ENCODE peak calls at places on chromosomes 13 and 19, in ten cellular contexts. D is mesothelial cell of epicardium, O is GM23338, W is right lobe of liver, H is MM.1S, F is GM10248, J is WERI-Rb-1, R is prostate gland, I is left lung, T is uterus. U is an unnamed sample.

GRCh38 chr13:74288361-74288911 is 154.2 kb upstream of the KLF12 start:
- DNase-seq in D (no peak), O (peak; percentile 46), W (peak; percentile 65), H (peak; percentile 26), F (no peak), J (no peak), R (peak; percentile 21), I (no peak), T (no peak), U (no peak)

GRCh38 chr13:61728468-61728867 is 312.8 kb upstream of the PCDH20 start:
- DNase-seq in D (no peak), O (no peak), W (no peak), H (no peak), F (no peak), J (no peak), R (no peak), I (no peak), T (no peak), U (no peak)

GRCh38 chr19:46990998-46991676 is 28.5 kb upstream of the NPAS1 start:
- DNase-seq in D (no peak), O (peak; percentile 97), W (peak; percentile 86), H (peak; percentile 68), F (peak; percentile 70), J (peak; percentile 79), R (peak; percentile 81), I (peak; percentile 78), T (peak; percentile 90), U (peak; percentile 91)

GRCh38 chr13:44196186-44196751 is 177.4 kb upstream of the SERP2 start:
- DNase-seq in D (no peak), O (no peak), W (no peak), H (no peak), F (no peak), J (no peak), R (no peak), I (no peak), T (no peak), U (no peak)

GRCh38 chr13:29503041-29503837 is 92.2 kb downstream of the SLC7A1 start:
- DNase-seq in D (no peak), O (peak; percentile 71), W (no peak), H (no peak), F (no peak), J (no peak), R (no peak), I (no peak), T (no peak), U (peak; percentile 66)

GRCh38 chr13:76829572-76830327 is 56.5 kb downstream of the KCTD12 start:
- DNase-seq in D (no peak), O (no peak), W (no peak), H (no peak), F (no peak), J (no peak), R (no peak), I (no peak), T (peak; percentile 65), U (no peak)

GRCh38 chr13:30119476-30119875 is 187.9 kb downstream of the KATNAL1 start:
- DNase-seq in D (no peak), O (no peak), W (no peak), H (no peak), F (no peak), J (no peak), R (peak; percentile 48), I (no peak), T (peak; percentile 39), U (no peak)

GRCh38 chr13:71831716-71832115 is 35.3 kb downstream of the DACH1 start:
- DNase-seq in D (no peak), O (peak; percentile 37), W (no peak), H (no peak), F (no peak), J (no peak), R (no peak), I (no peak), T (no peak), U (no peak)

GRCh38 chr13:27476943-27477681 is 26.7 kb upstream of the MTIF3 start:
- DNase-seq in D (no peak), O (no peak), W (no peak), H (peak; percentile 9), F (peak; percentile 57), J (no peak), R (no peak), I (no peak), T (no peak), U (no peak)

DNA sequence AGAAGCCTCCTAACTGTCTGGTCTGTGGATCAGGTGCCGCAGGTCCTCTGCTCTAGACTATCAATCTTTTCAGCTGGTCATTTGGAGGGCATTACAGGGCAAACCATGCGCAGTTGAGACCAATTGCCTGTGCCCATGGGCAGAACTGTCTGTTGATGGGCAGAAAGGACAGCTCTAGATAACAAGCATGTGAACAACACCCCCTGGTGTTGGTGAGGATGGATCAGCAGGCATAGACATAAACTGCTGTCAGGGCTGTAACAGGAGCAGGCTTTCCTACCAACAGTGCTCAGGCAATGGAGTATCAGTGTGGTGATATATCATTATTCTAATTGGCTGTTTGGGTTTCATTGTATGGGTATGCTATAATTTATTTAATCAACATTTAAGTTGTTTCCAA is 104.7 kb upstream of the KL start:
- DNase-seq in D (no peak), O (peak; percentile 64), W (no peak), H (peak; percentile 10), F (peak; percentile 59), J (peak; percentile 48), R (peak; percentile 43), I (no peak), T (no peak), U (peak; percentile 15)
- TF ChIP-seq CTCF in D (no peak), O (peak; percentile 88), W (peak; percentile 34), H (peak; percentile 30), F (peak; percentile 46), J (peak; percentile 72), R (peak; percentile 29), I (no peak), T (peak; percentile 15), U (peak; percentile 66)

GRCh38 chr13:65656740-65657329 is 1573.3 kb downstream of the PCDH9 start:
- DNase-seq in D (no peak), O (peak; percentile 11), W (no peak), H (no peak), F (no peak), J (no peak), R (no peak), I (no peak), T (no peak), U (no peak)
- TF ChIP-seq CTCF in D (peak; percentile 50), O (no peak), W (peak; percentile 47), H (peak; percentile 38), F (peak; percentile 35), J (no peak), R (peak; percentile 28), I (peak; percentile 32), T (no peak), U (peak; percentile 29)

GRCh38 chr19:34669305-34669704 is 7.7 kb downstream of the SCGB2B2 start:
- DNase-seq in D (no peak), O (no peak), W (peak; percentile 68), H (no peak), F (no peak), J (no peak), R (peak; percentile 30), I (no peak), T (no peak), U (no peak)
- TF ChIP-seq CTCF in D (no peak), O (no peak), W (no peak), H (no peak), F (no peak), J (no peak), R (no peak), I (no peak), T (no peak), U (no peak)

DNA sequence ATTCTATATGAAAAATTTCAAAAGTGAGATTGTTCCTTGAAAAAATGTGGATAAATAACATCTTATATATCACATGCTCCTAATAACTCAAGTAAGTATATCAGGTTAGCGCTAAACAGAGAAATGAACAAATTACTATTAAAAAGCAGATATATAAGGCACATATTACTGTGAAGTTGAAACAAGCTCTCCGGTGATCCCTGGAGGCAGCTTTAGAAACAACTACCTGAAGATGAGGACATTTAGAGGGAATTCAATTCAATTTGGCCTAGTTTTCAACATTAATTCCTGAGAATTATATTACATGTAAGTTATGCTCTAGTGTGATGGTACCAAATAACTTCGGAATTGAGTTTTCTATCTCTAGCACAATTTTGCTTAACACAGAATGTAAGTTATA is 1373.6 kb upstream of the SPRY2 start:
- DNase-seq in D (no peak), O (peak; percentile 37), W (no peak), H (no peak), F (no peak), J (no peak), R (no peak), I (no peak), T (no peak), U (no peak)
- TF ChIP-seq CTCF in D (no peak), O (peak; percentile 56), W (no peak), H (no peak), F (no peak), J (no peak), R (no peak), I (no peak), T (no peak), U (no peak)

DNA sequence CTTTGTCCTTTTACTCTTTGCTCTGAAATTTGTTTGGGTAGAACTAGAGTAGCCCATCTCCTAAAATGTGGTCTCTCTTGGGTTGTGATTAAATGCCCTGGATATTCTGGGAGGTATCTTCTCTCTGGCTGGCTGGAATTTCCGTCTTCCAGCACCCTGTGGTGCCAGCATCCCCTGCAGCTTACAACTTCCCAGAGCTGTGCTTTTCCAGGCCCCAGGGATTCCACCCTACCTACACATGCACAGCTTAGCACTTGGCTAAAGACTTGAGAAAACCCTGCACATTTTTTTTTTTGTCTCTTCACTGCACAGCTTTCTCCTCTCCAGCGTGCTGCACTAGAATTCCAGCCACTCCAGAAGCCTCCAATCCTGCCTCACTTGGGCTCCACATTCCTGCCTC is 334.7 kb downstream of the IRS2 start:
- DNase-seq in D (no peak), O (no peak), W (no peak), H (no peak), F (no peak), J (no peak), R (no peak), I (no peak), T (no peak), U (no peak)
- TF ChIP-seq CTCF in D (no peak), O (no peak), W (no peak), H (no peak), F (no peak), J (no peak), R (no peak), I (no peak), T (no peak), U (no peak)

GRCh38 chr19:42466521-42467436 is 24.0 kb upstream of the CXCL17 start:
- DNase-seq in D (no peak), O (no peak), W (no peak), H (no peak), F (peak; percentile 25), J (no peak), R (no peak), I (no peak), T (no peak), U (no peak)

GRCh38 chr19:42469311-42470239 is 26.8 kb upstream of the CXCL17 start:
- DNase-seq in D (no peak), O (no peak), W (no peak), H (no peak), F (no peak), J (no peak), R (no peak), I (no peak), T (no peak), U (no peak)

GRCh38 chr19:42467437-42467760 is 24.7 kb upstream of the CXCL17 start:
- DNase-seq in D (no peak), O (no peak), W (no peak), H (no peak), F (no peak), J (no peak), R (peak; percentile 53), I (no peak), T (no peak), U (no peak)

GRCh38 chr19:42468273-42468796 is 25.6 kb upstream of the CXCL17 start:
- DNase-seq in D (no peak), O (no peak), W (no peak), H (no peak), F (no peak), J (no peak), R (no peak), I (no peak), T (no peak), U (no peak)

GRCh38 chr19:42465827-42466280 is 23.1 kb upstream of the CXCL17 start:
- DNase-seq in D (no peak), O (no peak), W (no peak), H (peak; percentile 34), F (peak; percentile 83), J (no peak), R (no peak), I (no peak), T (no peak), U (no peak)
- TF ChIP-seq CTCF in D (no peak), O (no peak), W (no peak), H (peak; percentile 38), F (peak; percentile 42), J (no peak), R (no peak), I (no peak), T (no peak), U (no peak)